ENCODE peak calls at places on chromosomes 7 and 10, in four cellular contexts. T is lower lobe of right lung, P is WERI-Rb-1, M is OCI-LY7. I is an unnamed sample. For H3K9me3, the result is how much of the 10 kb centered on the place peaks cover.

GRCh38 chr7:121621947-121622346 is 225.8 kb upstream of the FAM3C start:
- DNase-seq in T (no peak), P (no peak), M (no peak), I (no peak)

GRCh38 chr10:37379991-37380390 is 254.6 kb downstream of the ANKRD30A start:
- DNase-seq in T (no peak), P (no peak), M (no peak), I (no peak)

GRCh38 chr7:103704701-103705100 is 258.7 kb upstream of the SLC26A5 start:
- DNase-seq in T (no peak), P (no peak), M (no peak), I (no peak)

GRCh38 chr10:110758898-110759297 is 112.8 kb upstream of the PDCD4 start:
- DNase-seq in T (no peak), P (no peak), M (no peak), I (no peak)

GRCh38 chr7:78437118-78437517 is 638.5 kb downstream of the PHTF2 start:
- DNase-seq in T (no peak), P (no peak), M (no peak), I (no peak)

GRCh38 chr7:91089382-91089963 is 174.8 kb upstream of the FZD1 start:
- DNase-seq in T (no peak), P (no peak), M (peak), I (no peak)

GRCh38 chr7:15481127-15481526 is 80.7 kb downstream of the AGMO start:
- DNase-seq in T (no peak), P (no peak), M (no peak), I (no peak)

GRCh38 chr7:3204526-3204925 is 96.5 kb upstream of the SDK1 start:
- DNase-seq in T (no peak), P (no peak), M (no peak), I (no peak)

GRCh38 chr7:100894860-100895700 is 608 bp downstream of the ACHE start:
- DNase-seq in T (no peak), P (peak), M (peak), I (no peak)

GRCh38 chr7:74182453-74183090 is 8.4 kb downstream of the EIF4H start:
- DNase-seq in T (no peak), P (no peak), M (no peak), I (no peak)

GRCh38 chr10:117112220-117112619 is 25.9 kb downstream of the VAX1 start:
- DNase-seq in T (no peak), P (no peak), M (no peak), I (no peak)

GRCh38 chr10:35216303-35216905 is 89.8 kb downstream of the CREM start:
- DNase-seq in T (peak), P (no peak), M (no peak), I (no peak)

GRCh38 chr10:6199131-6199733 is 3.5 kb upstream of the PFKFB3 start:
- DNase-seq in T (no peak), P (no peak), M (no peak), I (no peak)

GRCh38 chr7:20240080-20240926 is 23.1 kb upstream of the MACC1 start:
- DNase-seq in T (no peak), P (no peak), M (no peak), I (no peak)

GRCh38 chr10:69649771-69650550 is 19.9 kb downstream of the FAM241B start:
- DNase-seq in T (no peak), P (no peak), M (no peak), I (no peak)

GRCh38 chr7:158489462-158490155 is 98.0 kb downstream of the PTPRN2 start:
- DNase-seq in T (no peak), P (no peak), M (no peak), I (no peak)

GRCh38 chr7:158488225-158488889 is 99.3 kb downstream of the PTPRN2 start:
- DNase-seq in T (no peak), P (peak), M (no peak), I (no peak)

GRCh38 chr7:158492372-158492771 is 95.3 kb downstream of the PTPRN2 start:
- DNase-seq in T (no peak), P (no peak), M (no peak), I (no peak)

GRCh38 chr7:158490171-158490782 is 97.3 kb downstream of the PTPRN2 start:
- DNase-seq in T (no peak), P (no peak), M (no peak), I (no peak)

DNA sequence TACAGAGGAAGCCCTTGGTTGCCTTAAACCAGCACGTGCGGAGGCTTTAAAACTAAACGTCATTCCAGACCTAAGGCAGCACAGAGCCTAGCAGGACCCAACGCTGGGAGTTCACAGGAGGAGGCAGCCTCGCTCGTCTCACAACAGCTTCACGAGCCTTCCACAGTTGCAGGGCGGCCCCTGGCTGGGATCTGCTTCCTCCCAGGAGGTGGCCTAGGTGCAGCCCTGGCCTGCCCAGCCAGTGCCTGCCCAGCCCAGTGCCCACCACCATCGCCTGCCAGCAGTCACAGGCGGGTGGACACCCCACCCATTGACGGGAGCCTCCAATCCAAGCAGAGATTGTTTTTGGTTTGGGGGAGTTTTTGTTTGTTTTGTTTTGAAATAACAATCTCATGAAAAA is 96.5 kb downstream of the PTPRN2 start:
- DNase-seq in T (no peak), P (no peak), M (no peak), I (no peak)
- H3K9me3 ChIP-seq in T (under half), P (under half), M (under half), I (under half)

DNA sequence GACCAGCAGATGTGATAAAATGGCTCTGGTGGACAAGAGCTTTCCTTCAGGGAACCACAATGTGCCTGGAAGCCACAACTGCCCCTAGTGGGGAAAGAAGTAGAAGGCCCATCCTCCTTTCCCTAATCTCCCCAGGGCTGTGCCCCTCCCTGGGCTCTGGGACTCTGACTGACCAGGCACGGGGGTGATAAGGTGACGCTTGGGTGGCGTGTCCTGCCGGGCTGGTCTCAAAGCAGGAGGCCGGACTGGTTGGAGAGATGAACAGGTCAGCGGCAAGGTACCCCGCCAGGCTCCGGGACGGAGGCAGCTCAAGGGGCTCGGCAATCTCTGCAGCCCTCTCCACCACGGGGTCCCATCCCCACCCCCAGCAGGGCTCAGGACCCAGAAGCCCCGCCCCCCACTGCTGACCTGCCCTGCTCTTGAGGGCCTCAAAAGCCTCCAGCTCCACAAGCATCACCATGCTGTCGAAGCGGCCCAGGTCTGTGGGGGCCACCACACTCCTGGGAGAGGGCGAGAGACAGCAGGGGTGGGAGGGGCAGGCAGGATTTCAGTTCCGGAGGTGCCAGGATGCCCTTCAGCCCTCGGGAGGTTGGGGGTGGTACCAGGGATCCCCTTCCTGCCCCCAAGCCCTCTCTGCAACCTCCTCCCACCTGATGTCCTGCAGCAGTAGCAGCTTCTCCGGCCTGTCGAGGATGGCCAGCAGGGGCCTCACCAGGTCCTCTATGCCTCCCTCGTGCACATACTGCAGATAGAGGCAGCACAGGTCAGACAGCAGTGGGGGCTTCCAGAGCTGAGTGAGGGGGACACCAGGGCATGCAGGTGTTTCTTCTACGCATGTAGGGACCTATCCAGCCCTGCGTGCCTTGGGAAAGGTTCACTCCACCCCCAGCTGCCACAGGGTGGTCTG is 12.2 kb downstream of the LZTS2 start:
- DNase-seq in T (no peak), P (peak), M (no peak), I (no peak)
- H3K27ac ChIP-seq in T (peak), P (peak), M (no peak), I (no peak)

GRCh38 chr7:138559448-138559847 is 99.4 kb downstream of the TRIM24 start:
- DNase-seq in T (no peak), P (no peak), M (no peak), I (no peak)

GRCh38 chr7:138554674-138555073 is 94.6 kb downstream of the TRIM24 start:
- DNase-seq in T (no peak), P (no peak), M (no peak), I (no peak)

GRCh38 chr7:138555684-138556083 is 95.6 kb downstream of the TRIM24 start:
- DNase-seq in T (no peak), P (no peak), M (no peak), I (no peak)

GRCh38 chr7:138553805-138554204 is 93.7 kb downstream of the TRIM24 start:
- DNase-seq in T (no peak), P (no peak), M (no peak), I (no peak)

DNA sequence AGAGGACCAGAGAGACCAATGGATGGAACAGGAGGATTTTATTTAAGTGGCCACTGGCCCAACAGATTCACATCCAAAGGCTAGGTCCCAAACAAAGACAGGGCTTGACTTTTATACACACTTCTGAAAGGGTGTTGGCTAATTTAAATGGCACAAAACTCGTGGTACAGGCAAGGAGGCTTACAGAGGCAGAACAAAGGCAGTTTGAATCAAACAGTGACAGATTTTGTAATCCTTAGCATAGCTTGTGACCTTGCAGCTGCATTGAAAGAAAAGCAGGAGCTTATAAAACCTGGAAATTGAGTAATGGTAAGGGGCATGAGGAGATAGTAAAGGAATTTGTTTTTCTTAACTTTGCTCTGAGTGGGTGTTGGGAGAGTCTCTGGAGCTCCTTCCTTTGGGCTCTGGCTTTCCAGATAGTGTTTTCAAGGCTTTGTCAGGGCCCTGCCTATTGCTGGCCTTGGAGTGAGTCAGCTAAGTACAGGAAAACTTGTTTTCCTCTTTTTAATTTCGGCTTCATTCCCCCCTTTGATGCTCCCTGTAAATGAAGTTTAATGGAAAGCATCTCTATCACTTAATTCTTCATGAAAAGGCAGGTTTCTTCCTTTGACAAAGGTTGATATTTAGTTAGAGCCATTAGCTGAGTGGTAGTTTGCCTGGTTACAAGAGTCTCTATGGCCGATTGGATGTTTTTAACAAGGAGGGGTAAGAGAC is 96.9 kb downstream of the TRIM24 start:
- DNase-seq in T (no peak), P (no peak), M (peak), I (no peak)
- H3K9me3 ChIP-seq in T (under half), P (under half), M (under half), I (under half)

GRCh38 chr7:129875160-129875559 is 77.6 kb downstream of the UBE2H start:
- DNase-seq in T (no peak), P (no peak), M (no peak), I (no peak)
- H3K27ac ChIP-seq in T (no peak), P (no peak), M (no peak), I (no peak)

DNA sequence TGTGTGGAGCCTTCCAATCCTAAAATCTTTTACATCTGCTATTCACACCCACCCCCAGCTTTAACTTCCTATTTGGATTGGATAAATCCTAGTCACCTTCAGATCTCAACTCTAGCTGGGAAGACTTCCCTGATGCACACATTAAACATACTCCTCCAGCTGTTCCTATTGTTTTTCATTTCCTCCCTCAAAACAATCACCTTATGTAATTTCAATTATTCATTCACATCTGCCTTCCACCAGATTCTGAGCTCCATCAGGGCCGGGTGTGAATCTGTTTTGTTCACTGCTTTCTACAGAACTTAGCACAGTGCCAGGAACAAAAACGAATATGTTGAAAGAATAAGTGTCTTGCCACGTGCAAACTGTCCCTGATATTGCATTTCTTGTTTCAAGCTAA is 497.4 kb downstream of the PLXDC2 start:
- DNase-seq in T (no peak), P (no peak), M (no peak), I (no peak)
- H3K9me3 ChIP-seq in T (under half), P (under half), M (under half), I (under half)